ENCODE peak calls at places on chromosomes 5 and 9, in four cellular contexts. Z is neuronal stem cell, M is NCI-H524, C is fibroblast of the aortic adventitia. A is an unnamed sample.

GRCh38 chr5:23343121-23343520 is 164.3 kb upstream of the PRDM9 start:
- DNase-seq in M (no peak), Z (no peak), C (no peak), A (no peak)

GRCh38 chr5:74643160-74643562 is 2.6 kb upstream of the ENC1 start:
- DNase-seq in M (no peak), Z (no peak), C (peak; percentile 93), A (no peak)

GRCh38 chr5:142128675-142129208 is 20.2 kb downstream of the NDFIP1 start:
- DNase-seq in C (no peak), Z (no peak), M (no peak), A (no peak)

GRCh38 chr9:135440620-135441019 is 39.0 kb upstream of the PPP1R26 start:
- DNase-seq in M (peak; percentile 31), C (no peak), Z (no peak), A (peak; percentile 41)

GRCh38 chr5:92634883-92635282 is 946.1 kb downstream of the NR2F1-AS1 start:
- DNase-seq in C (no peak), M (no peak), Z (no peak), A (no peak)

GRCh38 chr5:132019857-132020555 is 8.5 kb upstream of the ACSL6 start:
- DNase-seq in M (no peak), Z (no peak), C (no peak), A (no peak)

GRCh38 chr5:138963763-138964371 is 88.7 kb upstream of the LRRTM2 start:
- DNase-seq in Z (peak; percentile 81), M (no peak), C (no peak), A (peak; percentile 51)

GRCh38 chr5:95862636-95863382 is 40.3 kb upstream of the GLRX start:
- DNase-seq in Z (no peak), M (no peak), C (no peak), A (no peak)

GRCh38 chr5:177040814-177041410 is 18.4 kb downstream of the ZNF346 start:
- DNase-seq in Z (no peak), C (peak; percentile 73), M (no peak), A (peak; percentile 10)

GRCh38 chr9:708182-708555 is 133.3 kb upstream of the DMRT1 start:
- DNase-seq in C (peak; percentile 43), M (no peak), Z (no peak), A (no peak)

GRCh38 chr5:42950466-42951168 is 89.5 kb downstream of the ANXA2R start:
- DNase-seq in Z (no peak), C (peak; percentile 99), M (peak; percentile 32), A (peak; percentile 87)

GRCh38 chr5:52560366-52560765 is 227.3 kb upstream of the ITGA1 start:
- DNase-seq in Z (no peak), M (no peak), C (peak; percentile 1), A (no peak)

GRCh38 chr9:124202447-124202971 is 55.2 kb upstream of the NEK6 start:
- DNase-seq in C (no peak), Z (no peak), M (no peak), A (peak; percentile 82)

GRCh38 chr5:35313296-35313695 is 83.0 kb upstream of the PRLR start:
- DNase-seq in C (no peak), M (no peak), Z (no peak), A (no peak)

GRCh38 chr5:53930457-53930856 is 370.0 kb downstream of the NDUFS4 start:
- DNase-seq in C (no peak), Z (no peak), M (no peak), A (no peak)

GRCh38 chr5:108670591-108671335 is 76.9 kb upstream of the FER start:
- DNase-seq in M (no peak), Z (no peak), C (no peak), A (no peak)

GRCh38 chr9:110919609-110920008 is 118.7 kb downstream of the LPAR1 start:
- DNase-seq in C (peak; percentile 92), Z (no peak), M (no peak), A (no peak)

GRCh38 chr5:7717691-7718090 is 133.2 kb downstream of the CFAP90 start:
- DNase-seq in C (no peak), Z (no peak), M (no peak), A (no peak)

GRCh38 chr9:114115645-114116044 is 16.6 kb upstream of the KIF12 start:
- DNase-seq in M (no peak), C (no peak), Z (no peak), A (no peak)

GRCh38 chr9:72945391-72945790 is 7.5 kb downstream of the ALDH1A1 start:
- DNase-seq in C (no peak), M (no peak), Z (no peak), A (no peak)

GRCh38 chr5:9947944-9948343 is 301.7 kb downstream of the ATPSCKMT start:
- DNase-seq in C (no peak), M (no peak), Z (no peak), A (no peak)